ENCODE peak calls at places on chromosomes 16 and 17, in five cellular contexts. One of them, this sample, is unnamed.

GRCh38 chr17:80252871-80253270 is 7.8 kb upstream of the RNF213 start:
- DNase-seq in Caco-2: no peak
- DNase-seq in spleen: peak
- DNase-seq in astrocyte of the cerebellum: no peak
- DNase-seq in activated CD4-positive, alpha-beta T cell treated with anti-CD3 and anti-CD28 coated beads for 1 hour: peak
- DNase-seq in this sample: no peak

GRCh38 chr17:13601776-13602551 is at the start of gene HS3ST3A1:
- DNase-seq in Caco-2: no peak
- DNase-seq in spleen: peak
- DNase-seq in astrocyte of the cerebellum: peak
- DNase-seq in activated CD4-positive, alpha-beta T cell treated with anti-CD3 and anti-CD28 coated beads for 1 hour: no peak
- DNase-seq in this sample: peak

GRCh38 chr17:45300060-45300751 is 16.6 kb downstream of the MAP3K14 start:
- DNase-seq in Caco-2: no peak
- DNase-seq in spleen: no peak
- DNase-seq in astrocyte of the cerebellum: no peak
- DNase-seq in activated CD4-positive, alpha-beta T cell treated with anti-CD3 and anti-CD28 coated beads for 1 hour: no peak
- DNase-seq in this sample: no peak

GRCh38 chr16:1993731-1994131 is 4.0 kb downstream of the SYNGR3 start:
- DNase-seq in Caco-2: no peak
- DNase-seq in spleen: peak
- DNase-seq in astrocyte of the cerebellum: no peak
- DNase-seq in activated CD4-positive, alpha-beta T cell treated with anti-CD3 and anti-CD28 coated beads for 1 hour: no peak
- DNase-seq in this sample: no peak

GRCh38 chr17:48589831-48590602 is at the start of gene HOXB3:
- DNase-seq in Caco-2: peak
- DNase-seq in spleen: no peak
- DNase-seq in astrocyte of the cerebellum: no peak
- DNase-seq in activated CD4-positive, alpha-beta T cell treated with anti-CD3 and anti-CD28 coated beads for 1 hour: no peak
- DNase-seq in this sample: no peak

GRCh38 chr17:50056217-50056960 is 479 bp downstream of the ITGA3 start:
- DNase-seq in Caco-2: peak
- DNase-seq in spleen: peak
- DNase-seq in astrocyte of the cerebellum: no peak
- DNase-seq in activated CD4-positive, alpha-beta T cell treated with anti-CD3 and anti-CD28 coated beads for 1 hour: peak
- DNase-seq in this sample: no peak

GRCh38 chr16:54291981-54292487 is 5.4 kb upstream of the IRX3 start:
- DNase-seq in Caco-2: no peak
- DNase-seq in spleen: no peak
- DNase-seq in astrocyte of the cerebellum: peak
- DNase-seq in activated CD4-positive, alpha-beta T cell treated with anti-CD3 and anti-CD28 coated beads for 1 hour: no peak
- DNase-seq in this sample: no peak

GRCh38 chr17:80294210-80294609 is 33.6 kb downstream of the RNF213 start:
- DNase-seq in Caco-2: no peak
- DNase-seq in spleen: peak
- DNase-seq in astrocyte of the cerebellum: no peak
- DNase-seq in activated CD4-positive, alpha-beta T cell treated with anti-CD3 and anti-CD28 coated beads for 1 hour: no peak
- DNase-seq in this sample: no peak

GRCh38 chr17:43753488-43754129 is 5.0 kb downstream of the SOST start:
- DNase-seq in Caco-2: no peak
- DNase-seq in spleen: no peak
- DNase-seq in astrocyte of the cerebellum: no peak
- DNase-seq in activated CD4-positive, alpha-beta T cell treated with anti-CD3 and anti-CD28 coated beads for 1 hour: no peak
- DNase-seq in this sample: no peak

GRCh38 chr17:39662551-39663339 is 2.4 kb upstream of the TCAP start:
- DNase-seq in Caco-2: no peak
- DNase-seq in spleen: peak
- DNase-seq in astrocyte of the cerebellum: no peak
- DNase-seq in activated CD4-positive, alpha-beta T cell treated with anti-CD3 and anti-CD28 coated beads for 1 hour: no peak
- DNase-seq in this sample: no peak

GRCh38 chr17:43515641-43516040 is 30.5 kb downstream of the ETV4 start:
- DNase-seq in Caco-2: no peak
- DNase-seq in spleen: no peak
- DNase-seq in astrocyte of the cerebellum: no peak
- DNase-seq in activated CD4-positive, alpha-beta T cell treated with anti-CD3 and anti-CD28 coated beads for 1 hour: no peak
- DNase-seq in this sample: no peak

GRCh38 chr17:64358261-64358788 is 32.3 kb downstream of the PECAM1 start:
- DNase-seq in Caco-2: no peak
- DNase-seq in spleen: no peak
- DNase-seq in astrocyte of the cerebellum: no peak
- DNase-seq in activated CD4-positive, alpha-beta T cell treated with anti-CD3 and anti-CD28 coated beads for 1 hour: no peak
- DNase-seq in this sample: no peak

GRCh38 chr17:35614835-35615234 is 27.7 kb downstream of the AP2B1 start:
- DNase-seq in Caco-2: no peak
- DNase-seq in spleen: no peak
- DNase-seq in astrocyte of the cerebellum: no peak
- DNase-seq in activated CD4-positive, alpha-beta T cell treated with anti-CD3 and anti-CD28 coated beads for 1 hour: no peak
- DNase-seq in this sample: no peak

GRCh38 chr17:79026345-79027273 is 2.6 kb downstream of the C1QTNF1 start:
- DNase-seq in Caco-2: peak
- DNase-seq in spleen: peak
- DNase-seq in astrocyte of the cerebellum: no peak
- DNase-seq in activated CD4-positive, alpha-beta T cell treated with anti-CD3 and anti-CD28 coated beads for 1 hour: no peak
- DNase-seq in this sample: no peak

GRCh38 chr17:64534187-64534586 is 27.4 kb downstream of the CEP95 start:
- DNase-seq in Caco-2: no peak
- DNase-seq in spleen: no peak
- DNase-seq in astrocyte of the cerebellum: no peak
- DNase-seq in activated CD4-positive, alpha-beta T cell treated with anti-CD3 and anti-CD28 coated beads for 1 hour: no peak
- DNase-seq in this sample: no peak

GRCh38 chr16:56517206-56517605 is 2.6 kb downstream of the BBS2 start:
- DNase-seq in Caco-2: no peak
- DNase-seq in spleen: no peak
- DNase-seq in astrocyte of the cerebellum: no peak
- DNase-seq in activated CD4-positive, alpha-beta T cell treated with anti-CD3 and anti-CD28 coated beads for 1 hour: no peak
- DNase-seq in this sample: no peak

GRCh38 chr16:87850009-87851006 is 19.0 kb downstream of the SLC7A5 start:
- DNase-seq in Caco-2: peak
- DNase-seq in spleen: peak
- DNase-seq in astrocyte of the cerebellum: no peak
- DNase-seq in activated CD4-positive, alpha-beta T cell treated with anti-CD3 and anti-CD28 coated beads for 1 hour: peak
- DNase-seq in this sample: no peak

GRCh38 chr17:73595068-73595865 is 49.0 kb downstream of the SDK2 start:
- DNase-seq in Caco-2: no peak
- DNase-seq in spleen: peak
- DNase-seq in astrocyte of the cerebellum: no peak
- DNase-seq in activated CD4-positive, alpha-beta T cell treated with anti-CD3 and anti-CD28 coated beads for 1 hour: no peak
- DNase-seq in this sample: no peak

GRCh38 chr16:56631197-56631596 is 1.3 kb upstream of the MT1M start:
- DNase-seq in Caco-2: no peak
- DNase-seq in spleen: no peak
- DNase-seq in astrocyte of the cerebellum: no peak
- DNase-seq in activated CD4-positive, alpha-beta T cell treated with anti-CD3 and anti-CD28 coated beads for 1 hour: no peak
- DNase-seq in this sample: no peak

GRCh38 chr17:57927048-57927723 is 28.0 kb downstream of the CUEDC1 start:
- DNase-seq in Caco-2: no peak
- DNase-seq in spleen: no peak
- DNase-seq in astrocyte of the cerebellum: no peak
- DNase-seq in activated CD4-positive, alpha-beta T cell treated with anti-CD3 and anti-CD28 coated beads for 1 hour: no peak
- DNase-seq in this sample: no peak

GRCh38 chr17:41734139-41734948 is at the start of gene HAP1:
- DNase-seq in Caco-2: peak
- DNase-seq in spleen: no peak
- DNase-seq in astrocyte of the cerebellum: no peak
- DNase-seq in activated CD4-positive, alpha-beta T cell treated with anti-CD3 and anti-CD28 coated beads for 1 hour: no peak
- DNase-seq in this sample: no peak

GRCh38 chr16:10521681-10522274 is 58.6 kb downstream of the EMP2 start:
- DNase-seq in Caco-2: no peak
- DNase-seq in spleen: no peak
- DNase-seq in astrocyte of the cerebellum: peak
- DNase-seq in activated CD4-positive, alpha-beta T cell treated with anti-CD3 and anti-CD28 coated beads for 1 hour: no peak
- DNase-seq in this sample: peak

GRCh38 chr17:52532373-52532772 is 373.9 kb upstream of the CA10 start:
- DNase-seq in Caco-2: no peak
- DNase-seq in spleen: no peak
- DNase-seq in astrocyte of the cerebellum: no peak
- DNase-seq in activated CD4-positive, alpha-beta T cell treated with anti-CD3 and anti-CD28 coated beads for 1 hour: no peak
- DNase-seq in this sample: no peak

GRCh38 chr16:74026373-74027281 is 270.0 kb upstream of the PSMD7 start:
- DNase-seq in Caco-2: no peak
- DNase-seq in spleen: no peak
- DNase-seq in astrocyte of the cerebellum: no peak
- DNase-seq in activated CD4-positive, alpha-beta T cell treated with anti-CD3 and anti-CD28 coated beads for 1 hour: no peak
- DNase-seq in this sample: no peak

GRCh38 chr17:73118876-73119485 is 26.5 kb upstream of the SLC39A11 start:
- DNase-seq in Caco-2: no peak
- DNase-seq in spleen: no peak
- DNase-seq in astrocyte of the cerebellum: no peak
- DNase-seq in activated CD4-positive, alpha-beta T cell treated with anti-CD3 and anti-CD28 coated beads for 1 hour: no peak
- DNase-seq in this sample: no peak

GRCh38 chr16:68426355-68426652 is 22.0 kb downstream of the SMPD3 start:
- DNase-seq in Caco-2: no peak
- DNase-seq in spleen: no peak
- DNase-seq in astrocyte of the cerebellum: no peak
- DNase-seq in activated CD4-positive, alpha-beta T cell treated with anti-CD3 and anti-CD28 coated beads for 1 hour: no peak
- DNase-seq in this sample: no peak

GRCh38 chr16:30985401-30986128 is 558 bp downstream of the HSD3B7 start:
- DNase-seq in Caco-2: peak
- DNase-seq in spleen: no peak
- DNase-seq in astrocyte of the cerebellum: no peak
- DNase-seq in activated CD4-positive, alpha-beta T cell treated with anti-CD3 and anti-CD28 coated beads for 1 hour: no peak
- DNase-seq in this sample: no peak

GRCh38 chr17:72342582-72343527 is 222.0 kb downstream of the SOX9 start:
- DNase-seq in Caco-2: no peak
- DNase-seq in spleen: no peak
- DNase-seq in astrocyte of the cerebellum: no peak
- DNase-seq in activated CD4-positive, alpha-beta T cell treated with anti-CD3 and anti-CD28 coated beads for 1 hour: no peak
- DNase-seq in this sample: no peak

GRCh38 chr17:19270951-19271611 is 33.9 kb downstream of the EPN2 start:
- DNase-seq in Caco-2: no peak
- DNase-seq in spleen: peak
- DNase-seq in astrocyte of the cerebellum: no peak
- DNase-seq in activated CD4-positive, alpha-beta T cell treated with anti-CD3 and anti-CD28 coated beads for 1 hour: no peak
- DNase-seq in this sample: no peak

GRCh38 chr17:61307905-61308886 is 91.4 kb upstream of the TBX2 start:
- DNase-seq in Caco-2: no peak
- DNase-seq in spleen: no peak
- DNase-seq in astrocyte of the cerebellum: peak
- DNase-seq in activated CD4-positive, alpha-beta T cell treated with anti-CD3 and anti-CD28 coated beads for 1 hour: no peak
- DNase-seq in this sample: peak

GRCh38 chr16:19687279-19687678 is 30.7 kb downstream of the KNOP1 start:
- DNase-seq in Caco-2: no peak
- DNase-seq in spleen: no peak
- DNase-seq in astrocyte of the cerebellum: no peak
- DNase-seq in activated CD4-positive, alpha-beta T cell treated with anti-CD3 and anti-CD28 coated beads for 1 hour: no peak
- DNase-seq in this sample: no peak

GRCh38 chr17:62809656-62810055 is 1.5 kb upstream of the MARCHF10 start:
- DNase-seq in Caco-2: no peak
- DNase-seq in spleen: no peak
- DNase-seq in astrocyte of the cerebellum: no peak
- DNase-seq in activated CD4-positive, alpha-beta T cell treated with anti-CD3 and anti-CD28 coated beads for 1 hour: no peak
- DNase-seq in this sample: no peak

GRCh38 chr16:87435399-87436224 is 43.5 kb downstream of the MAP1LC3B start:
- DNase-seq in Caco-2: no peak
- DNase-seq in spleen: no peak
- DNase-seq in astrocyte of the cerebellum: peak
- DNase-seq in activated CD4-positive, alpha-beta T cell treated with anti-CD3 and anti-CD28 coated beads for 1 hour: no peak
- DNase-seq in this sample: peak

GRCh38 chr16:77905356-77905920 is 116.9 kb upstream of the CLEC3A start:
- DNase-seq in Caco-2: no peak
- DNase-seq in spleen: no peak
- DNase-seq in astrocyte of the cerebellum: no peak
- DNase-seq in activated CD4-positive, alpha-beta T cell treated with anti-CD3 and anti-CD28 coated beads for 1 hour: no peak
- DNase-seq in this sample: no peak

GRCh38 chr16:84138824-84139627 is 6.0 kb downstream of the HSDL1 start:
- DNase-seq in Caco-2: no peak
- DNase-seq in spleen: no peak
- DNase-seq in astrocyte of the cerebellum: peak
- DNase-seq in activated CD4-positive, alpha-beta T cell treated with anti-CD3 and anti-CD28 coated beads for 1 hour: no peak
- DNase-seq in this sample: no peak

This sample was measured in AG04450.